ENCODE peak calls at places on chromosome 3, in four cellular contexts. J is effector memory CD4-positive, alpha-beta T cell; I is hepatocyte; W is stomach. D is an unnamed sample. For H3K4me1, the result is how much of the 10 kb centered on the place peaks cover.

GRCh38 chr3:108486910-108487309 is 23.5 kb downstream of the MYH15 start:
- DNase-seq in J (no peak), I (peak), W (no peak), D (no peak)

GRCh38 chr3:15495461-15496340 is 25.8 kb downstream of the COLQ start:
- DNase-seq in I (no peak), W (no peak), J (no peak), D (no peak)

GRCh38 chr3:172332256-172333041 is 115.8 kb downstream of the GHSR start:
- DNase-seq in I (peak), J (peak), W (peak), D (peak)

GRCh38 chr3:172987268-172987667 is 153.8 kb downstream of the SPATA16 start:
- DNase-seq in J (no peak), W (no peak), I (peak), D (no peak)

GRCh38 chr3:48273594-48274211 is 32.8 kb downstream of the ZNF589 start:
- DNase-seq in J (peak), W (peak), I (peak), D (peak)

GRCh38 chr3:32113566-32113965 is 7.1 kb downstream of the GPD1L start:
- DNase-seq in I (no peak), J (no peak), W (no peak), D (no peak)

GRCh38 chr3:16290007-16290826 is 25.2 kb downstream of the OXNAD1 start:
- DNase-seq in I (peak), J (peak), W (peak), D (peak)

GRCh38 chr3:149767720-149768119 is 15.4 kb upstream of the COMMD2 start:
- DNase-seq in W (no peak), I (no peak), J (no peak), D (no peak)

GRCh38 chr3:68151359-68151758 is 496.9 kb upstream of the SUCLG2 start:
- DNase-seq in J (no peak), I (no peak), W (no peak), D (no peak)

GRCh38 chr3:14461748-14462324 is 59.4 kb downstream of the SLC6A6 start:
- DNase-seq in J (peak), I (peak), W (peak), D (peak)

GRCh38 chr3:43187836-43188479 is 82.1 kb upstream of the POMGNT2 start:
- DNase-seq in W (no peak), J (no peak), I (no peak), D (no peak)

GRCh38 chr3:47283193-47283537 is 421 bp downstream of the KLHL18 start:
- DNase-seq in W (peak), J (no peak), I (no peak), D (peak)

GRCh38 chr3:123395235-123395634 is 53.7 kb downstream of the ADCY5 start:
- DNase-seq in W (no peak), I (no peak), J (no peak), D (no peak)

GRCh38 chr3:23888617-23889228 is 28.1 kb downstream of the NKIRAS1 start:
- DNase-seq in W (no peak), I (peak), J (no peak), D (no peak)

GRCh38 chr3:167091186-167091585 is 288.9 kb downstream of the ZBBX start:
- DNase-seq in W (no peak), J (no peak), I (no peak), D (no peak)

GRCh38 chr3:33103480-33103879 is 6.5 kb upstream of the GLB1 start:
- DNase-seq in J (no peak), W (no peak), I (no peak), D (no peak)

GRCh38 chr3:106339551-106339950 is 470.7 kb upstream of the CBLB start:
- DNase-seq in I (no peak), J (no peak), W (no peak), D (no peak)

GRCh38 chr3:190728574-190729246 is 133.8 kb downstream of the GMNC start:
- DNase-seq in W (no peak), J (no peak), I (no peak), D (no peak)

GRCh38 chr3:9915252-9916141 is 1.4 kb upstream of the IL17RC start:
- DNase-seq in I (peak), J (no peak), W (peak), D (peak)

GRCh38 chr3:72630614-72631344 is 217.5 kb downstream of the SHQ1 start:
- DNase-seq in W (no peak), I (no peak), J (no peak), D (no peak)

GRCh38 chr3:16388850-16389411 is 123.9 kb downstream of the OXNAD1 start:
- DNase-seq in W (no peak), J (no peak), I (peak), D (no peak)

GRCh38 chr3:57026918-57027317 is 33.5 kb upstream of the SPATA12 start:
- DNase-seq in I (no peak), J (no peak), W (no peak), D (peak)

GRCh38 chr3:12468276-12468675 is 16.0 kb upstream of the TSEN2 start:
- DNase-seq in J (no peak), W (no peak), I (no peak), D (no peak)

GRCh38 chr3:173584834-173585831 is 187.6 kb downstream of the NLGN1 start:
- DNase-seq in W (no peak), J (no peak), I (peak), D (no peak)

GRCh38 chr3:8909160-8909559 is 54.1 kb downstream of the RAD18 start:
- DNase-seq in W (no peak), J (no peak), I (no peak), D (no peak)

GRCh38 chr3:100465871-100466777 is 26.3 kb upstream of the TMEM45A start:
- DNase-seq in I (no peak), W (no peak), J (no peak), D (no peak)

GRCh38 chr3:189677667-189678066 is 46.5 kb downstream of the TP63 start:
- DNase-seq in W (no peak), I (no peak), J (no peak), D (no peak)

GRCh38 chr3:57130426-57131209 is 34.5 kb downstream of the IL17RD start:
- DNase-seq in W (no peak), J (no peak), I (peak), D (no peak)

GRCh38 chr3:24601500-24601899 is 106.8 kb upstream of the THRB start:
- DNase-seq in J (no peak), I (no peak), W (no peak), D (no peak)

GRCh38 chr3:127820871-127821853 is 1.2 kb downstream of the MGLL start:
- DNase-seq in J (no peak), W (peak), I (no peak), D (peak)

GRCh38 chr3:29452923-29453277 is 172.0 kb downstream of the RBMS3 start:
- DNase-seq in J (no peak), I (no peak), W (no peak), D (no peak)

GRCh38 chr3:117666316-117666715 is 956.7 kb downstream of the TUSC7 start:
- DNase-seq in W (no peak), J (no peak), I (no peak), D (no peak)

GRCh38 chr3:174223611-174224010 is 635.5 kb upstream of the NAALADL2 start:
- DNase-seq in I (no peak), J (no peak), W (no peak), D (no peak)

GRCh38 chr3:64880926-64881325 is 193.1 kb upstream of the ADAMTS9 start:
- DNase-seq in W (no peak), J (no peak), I (no peak), D (no peak)

GRCh38 chr3:64375737-64376136 is 150.5 kb upstream of the PRICKLE2 start:
- DNase-seq in I (no peak), W (no peak), J (no peak), D (no peak)

GRCh38 chr3:135328036-135328435 is 533.0 kb downstream of the EPHB1 start:
- DNase-seq in I (no peak), J (no peak), W (no peak), D (no peak)

GRCh38 chr3:188296761-188297689 is 143.1 kb downstream of the LPP start:
- DNase-seq in J (no peak), I (peak), W (no peak), D (peak)

DNA sequence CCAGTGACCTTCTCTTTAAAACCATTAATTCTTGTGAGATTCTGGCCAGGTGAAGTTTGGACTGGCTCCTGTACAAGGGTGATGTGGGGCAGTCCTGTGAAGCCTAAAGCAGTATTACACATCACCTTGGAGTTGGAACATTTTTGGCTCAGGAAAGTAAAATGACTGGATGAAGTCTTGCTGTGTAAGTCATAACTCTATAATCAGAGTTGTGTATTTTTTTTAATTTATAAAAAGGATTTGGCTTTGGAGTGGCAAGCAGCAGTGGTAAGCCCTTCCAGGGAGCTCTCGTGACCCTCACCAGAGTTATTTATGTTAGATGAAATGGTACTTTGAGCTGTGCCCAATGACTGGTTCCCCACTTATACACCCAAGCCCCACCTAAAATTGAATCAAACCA is 331.2 kb upstream of the DCBLD2 start:
- DNase-seq in I (no peak), J (no peak), W (no peak), D (no peak)
- H3K4me1 ChIP-seq in I (under half), J (under half), W (under half), D (under half)

DNA sequence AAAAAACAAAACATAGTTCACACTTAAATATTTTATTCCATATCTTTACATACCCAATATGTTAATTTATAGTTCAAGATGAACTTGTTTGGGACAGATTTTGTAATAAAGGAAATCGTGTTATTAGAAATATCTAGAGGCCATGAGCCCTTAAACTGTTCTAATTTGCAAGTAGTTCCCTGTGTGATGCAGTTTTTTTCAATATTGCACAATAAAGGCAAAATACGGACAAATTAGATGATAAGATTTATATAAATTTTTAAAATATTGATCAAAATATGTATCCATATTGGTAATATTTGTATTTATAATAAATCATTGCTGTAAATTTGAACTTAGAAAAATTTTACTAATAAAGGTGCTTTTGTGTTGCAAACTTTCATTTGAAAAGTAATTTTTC is 23.8 kb downstream of the CTNNB1 start:
- DNase-seq in W (no peak), J (no peak), I (no peak), D (no peak)
- H3K4me1 ChIP-seq in W (half or more), J (under half), I (under half), D (under half)

GRCh38 chr3:142098974-142099373 is 50.4 kb downstream of the TFDP2 start:
- DNase-seq in J (no peak), W (no peak), I (no peak), D (no peak)
- H3K4me1 ChIP-seq in J (under half), W (under half), I (under half), D (under half)

GRCh38 chr3:133575121-133575520 is 1.6 kb downstream of the CDV3 start:
- DNase-seq in W (no peak), J (no peak), I (no peak), D (no peak)
- H3K4me1 ChIP-seq in W (half or more), J (half or more), I (under half), D (under half)

GRCh38 chr3:139906441-139906840 is 28.5 kb upstream of the CLSTN2 start:
- DNase-seq in J (no peak), W (no peak), I (peak), D (no peak)
- H3K4me1 ChIP-seq in J (under half), W (under half), I (under half), D (under half)

GRCh38 chr3:60047426-60048200 is 997.8 kb upstream of the CFAP20DC start:
- DNase-seq in I (no peak), W (no peak), J (no peak), D (no peak)
- H3K4me1 ChIP-seq in I (under half), W (under half), J (under half), D (under half)

DNA sequence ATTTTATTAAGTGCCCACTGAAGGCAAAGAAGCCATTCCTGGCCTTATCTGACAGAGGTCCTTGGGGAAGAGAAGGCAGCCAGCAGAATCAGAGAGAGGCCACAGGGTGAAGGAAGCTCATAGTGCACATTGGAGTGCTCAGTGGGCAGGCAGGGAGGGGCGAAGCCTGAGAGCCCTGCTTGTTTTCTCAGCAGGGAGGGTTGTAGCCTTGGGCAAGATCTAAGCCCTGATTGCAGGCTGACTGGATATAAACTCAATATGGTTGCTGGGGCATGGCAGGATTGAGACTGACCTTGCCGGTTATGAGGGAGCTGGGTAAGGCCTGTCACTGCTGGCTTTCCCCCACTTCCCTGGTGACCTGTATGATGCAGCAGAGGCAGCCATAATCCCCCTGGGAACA is 7.5 kb upstream of the IGSF11 start:
- DNase-seq in I (no peak), W (no peak), J (no peak), D (no peak)
- H3K4me1 ChIP-seq in I (under half), W (under half), J (under half), D (under half)

GRCh38 chr3:38648659-38649499 is 608 bp downstream of the SCN5A start:
- DNase-seq in I (no peak), J (no peak), W (no peak), D (no peak)

GRCh38 chr3:38649500-38650247 is at the start of gene SCN5A:
- DNase-seq in J (peak), W (peak), I (peak), D (peak)

GRCh38 chr3:38650248-38650940 is 907 bp upstream of the SCN5A start:
- DNase-seq in J (no peak), I (no peak), W (no peak), D (no peak)

GRCh38 chr3:38652934-38653333 is 3.4 kb upstream of the SCN5A start:
- DNase-seq in I (no peak), W (no peak), J (no peak), D (no peak)

DNA sequence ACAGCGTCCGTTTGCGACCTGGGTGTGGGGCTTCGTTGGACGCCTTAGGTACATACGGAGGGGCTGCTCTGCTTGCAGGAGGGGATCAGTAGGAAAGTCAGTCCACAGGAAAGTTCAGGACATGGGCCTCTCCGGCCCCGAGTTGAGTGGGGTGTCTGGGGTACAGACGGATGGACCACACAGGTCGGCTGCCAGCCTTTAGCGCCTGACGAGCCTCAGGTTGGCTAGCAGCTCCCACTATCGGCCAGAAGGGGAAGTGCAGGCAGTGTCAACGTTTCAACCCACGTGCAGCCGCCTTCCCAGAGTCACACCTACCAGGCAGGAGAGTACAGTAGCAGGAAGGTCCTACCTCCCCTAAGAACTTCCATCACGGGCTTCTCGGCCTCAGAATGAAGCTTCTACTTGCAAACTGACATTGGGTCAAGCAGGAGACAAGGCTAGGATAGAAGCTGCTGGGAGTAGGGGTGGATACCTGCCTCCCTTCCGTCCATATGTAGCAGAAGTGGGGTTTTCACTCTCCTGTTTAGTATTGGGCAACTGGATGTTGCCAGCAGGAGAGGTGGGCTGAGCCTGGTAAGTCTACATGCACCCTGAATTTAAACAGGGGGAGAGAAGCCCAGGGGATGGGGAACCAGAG is 1.8 kb upstream of the SCN5A start:
- DNase-seq in I (peak), J (peak), W (peak), D (peak)
- H3K4me1 ChIP-seq in I (under half), J (under half), W (under half), D (under half)

D was measured in colonic mucosa.